ENCODE peak calls at places on chromosomes 13 and 19, in five cellular contexts. W, Z, E, C and I are unnamed samples.

GRCh38 chr19:19110410-19111137 is 27.7 kb downstream of the TMEM161A start:
- DNase-seq in W (no peak), Z (peak; percentile 52), E (peak; percentile 39), C (no peak), I (no peak)

GRCh38 chr19:36151144-36152051 is 849 bp downstream of the COX7A1 start:
- DNase-seq in W (no peak), Z (no peak), E (no peak), C (no peak), I (peak; percentile 53)

GRCh38 chr13:42762917-42763316 is 18.5 kb upstream of the FAM216B start:
- DNase-seq in W (no peak), Z (no peak), E (no peak), C (no peak), I (no peak)

GRCh38 chr19:23002690-23003422 is at the start of gene ZNF728:
- DNase-seq in W (no peak), Z (no peak), E (no peak), C (no peak), I (peak; percentile 49)

GRCh38 chr19:46000497-46001246 is 5.4 kb downstream of the CCDC61 start:
- DNase-seq in W (peak; percentile 58), Z (no peak), E (no peak), C (no peak), I (peak; percentile 87)

GRCh38 chr13:114112826-114113322 is 19.5 kb downstream of the RASA3 start:
- DNase-seq in W (no peak), Z (no peak), E (no peak), C (no peak), I (no peak)

GRCh38 chr19:16581145-16581970 is 9.1 kb upstream of the SLC35E1 start:
- DNase-seq in W (peak; percentile 33), Z (no peak), E (no peak), C (peak; percentile 9), I (no peak)

GRCh38 chr19:15466851-15467733 is 2.7 kb upstream of the RASAL3 start:
- DNase-seq in W (no peak), Z (no peak), E (no peak), C (no peak), I (no peak)

GRCh38 chr19:55626350-55626749 is 2.0 kb upstream of the ZNF784 start:
- DNase-seq in W (no peak), Z (no peak), E (no peak), C (no peak), I (peak; percentile 68)

GRCh38 chr13:72141845-72142470 is 275.0 kb upstream of the DACH1 start:
- DNase-seq in W (no peak), Z (no peak), E (no peak), C (no peak), I (no peak)

GRCh38 chr13:44809152-44809551 is 180.1 kb downstream of the NUFIP1 start:
- DNase-seq in W (peak; percentile 6), Z (no peak), E (no peak), C (no peak), I (no peak)

GRCh38 chr13:31050486-31051400 is 111.0 kb downstream of the HSPH1 start:
- DNase-seq in W (no peak), Z (no peak), E (no peak), C (no peak), I (no peak)

GRCh38 chr19:4144666-4145261 is 8.7 kb upstream of the CREB3L3 start:
- DNase-seq in W (no peak), Z (no peak), E (no peak), C (no peak), I (peak; percentile 84)

GRCh38 chr19:23343434-23344010 is 51.7 kb downstream of the ZNF91 start:
- DNase-seq in W (no peak), Z (no peak), E (no peak), C (no peak), I (no peak)

GRCh38 chr13:27359203-27359821 is 65.1 kb upstream of the GTF3A start:
- DNase-seq in W (peak; percentile 25), Z (peak; percentile 63), E (peak; percentile 52), C (peak; percentile 21), I (peak; percentile 64)